ENCODE peak calls at places on chromosome X, in five cellular contexts. X, T, R, H and C are unnamed samples. For H3K27me3, the result is how much of the 10 kb centered on the place peaks cover.

GRCh38 chrX:101210630-101211029 is 9.0 kb upstream of the DRP2 start:
- DNase-seq in H (no peak), X (no peak), R (no peak), T (no peak), C (no peak)

GRCh38 chrX:49270249-49270921 is 792 bp downstream of the PPP1R3F start:
- DNase-seq in X (no peak), T (no peak), R (no peak), H (no peak), C (no peak)

GRCh38 chrX:42746606-42747005 is 31.4 kb downstream of the PPP1R2C start:
- DNase-seq in R (no peak), T (no peak), H (no peak), X (peak), C (no peak)

GRCh38 chrX:41781500-41781899 is 57.5 kb downstream of the GPR82 start:
- DNase-seq in T (no peak), X (peak), R (no peak), H (peak), C (peak)

GRCh38 chrX:28312965-28313364 is 274.3 kb upstream of the IL1RAPL1 start:
- DNase-seq in T (no peak), R (no peak), H (no peak), X (peak), C (no peak)

GRCh38 chrX:74382613-74383012 is 38.7 kb upstream of the SLC16A2 start:
- DNase-seq in X (peak), R (peak), T (peak), H (peak), C (peak)

GRCh38 chrX:146934256-146934655 is 119.7 kb upstream of the CXorf51A start:
- DNase-seq in R (no peak), T (no peak), X (no peak), H (no peak), C (no peak)

GRCh38 chrX:137929951-137930350 is 364.0 kb downstream of the ZIC3 start:
- DNase-seq in T (no peak), R (no peak), X (no peak), H (no peak), C (no peak)

GRCh38 chrX:73944582-73944947 is 359.4 kb upstream of the ZCCHC13 start:
- DNase-seq in X (peak), R (no peak), T (no peak), H (peak), C (no peak)

GRCh38 chrX:42546800-42547199 is 231.2 kb downstream of the PPP1R2C start:
- DNase-seq in H (no peak), R (no peak), T (no peak), X (no peak), C (no peak)

GRCh38 chrX:103608305-103608963 is 671 bp downstream of the TCEAL3 start:
- DNase-seq in X (no peak), R (peak), H (no peak), T (no peak), C (no peak)

GRCh38 chrX:75648803-75649588 is 126.2 kb upstream of the ZDHHC15 start:
- DNase-seq in H (no peak), X (no peak), T (no peak), R (no peak), C (no peak)

GRCh38 chrX:46628406-46629371 is 55.1 kb downstream of the CHST7 start:
- DNase-seq in T (peak), R (peak), H (no peak), X (peak), C (no peak)

GRCh38 chrX:116409224-116409623 is 27.2 kb upstream of the SLC6A14 start:
- DNase-seq in T (no peak), X (no peak), H (no peak), R (no peak), C (no peak)

GRCh38 chrX:116417214-116417613 is 19.2 kb upstream of the SLC6A14 start:
- DNase-seq in T (no peak), R (no peak), H (no peak), X (no peak), C (no peak)

GRCh38 chrX:116417968-116418367 is 18.4 kb upstream of the SLC6A14 start:
- DNase-seq in H (no peak), R (no peak), T (no peak), X (no peak), C (no peak)

DNA sequence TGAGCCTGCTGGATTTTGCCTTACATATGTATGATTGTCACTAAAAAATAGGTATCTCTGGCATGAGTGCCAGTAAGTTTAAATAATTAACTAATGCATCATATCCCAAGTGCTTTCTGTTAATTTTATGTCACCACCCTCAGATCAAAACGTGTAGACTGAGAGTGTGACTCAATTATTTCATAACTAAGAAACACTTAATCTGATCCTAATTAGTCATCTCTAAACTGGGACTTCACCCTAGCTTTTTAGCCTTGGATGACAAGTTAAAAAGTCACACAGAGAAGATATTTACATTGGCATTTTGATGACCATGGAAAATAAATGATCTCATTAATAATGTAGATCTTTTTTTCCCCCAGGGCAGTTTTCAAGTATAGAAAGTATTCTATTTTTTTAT is 23.1 kb upstream of the SLC6A14 start:
- DNase-seq in X (no peak), T (no peak), H (no peak), R (no peak), C (no peak)
- H3K27me3 ChIP-seq in X (under half), T (under half), H (under half), R (under half), C (under half)

DNA sequence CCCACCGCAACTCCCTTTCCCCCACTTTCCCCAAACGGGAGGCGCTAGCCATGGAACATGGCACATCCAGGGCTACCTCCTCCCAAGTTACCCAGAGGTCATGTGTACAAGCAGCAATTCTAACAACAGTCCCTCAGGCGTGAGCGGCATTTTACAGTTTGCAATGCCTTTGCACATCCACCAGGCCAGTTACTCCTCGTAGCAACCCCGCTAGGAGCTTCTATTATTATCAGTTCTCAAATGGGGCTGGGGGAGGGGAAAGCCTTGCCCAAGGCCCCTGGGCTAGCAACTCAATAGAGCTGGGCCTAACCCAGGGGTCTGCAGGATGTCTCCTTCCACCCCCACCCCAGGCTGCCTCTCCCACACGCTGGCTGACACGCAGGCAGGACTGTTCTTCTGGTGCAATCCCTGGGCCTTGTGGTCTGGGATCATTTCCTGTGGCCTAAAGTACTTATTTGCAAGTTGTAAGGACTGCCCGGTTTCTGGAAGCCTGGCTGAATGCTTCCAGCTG is 27.8 kb downstream of the PJA1 start:
- DNase-seq in H (peak), R (peak), X (peak), T (no peak), C (no peak)
- H3K4me3 ChIP-seq in H (no peak), R (peak), X (no peak), T (no peak), C (no peak)

DNA sequence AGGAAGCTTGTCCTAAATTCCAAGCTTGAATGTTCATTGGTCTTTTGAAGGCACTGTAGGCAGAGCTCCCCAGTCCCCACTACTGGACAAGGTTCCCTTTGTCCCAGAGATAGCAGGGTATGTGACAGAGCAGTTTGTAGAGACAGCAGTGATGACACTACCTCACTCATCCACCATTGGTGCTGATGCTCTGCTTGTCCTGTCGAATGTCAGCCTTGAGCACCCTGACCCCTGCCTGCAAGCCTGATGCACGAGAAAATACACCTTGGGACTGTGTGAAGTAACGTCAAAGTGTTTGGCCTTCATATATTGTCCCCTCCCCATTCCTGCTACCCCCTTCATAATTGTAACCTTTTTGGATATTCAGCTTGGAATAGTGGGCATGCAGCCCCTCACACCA is 188.9 kb upstream of the EOLA2 start:
- DNase-seq in R (no peak), X (no peak), H (peak), T (no peak), C (no peak)
- H3K27ac ChIP-seq in R (no peak), X (no peak), H (no peak), T (no peak), C (no peak)

GRCh38 chrX:12767856-12768255 is 23.4 kb upstream of the PRPS2 start:
- DNase-seq in X (no peak), H (no peak), R (no peak), T (no peak), C (no peak)
- H3K27me3 ChIP-seq in X (under half), H (under half), R (under half), T (under half), C (under half)

DNA sequence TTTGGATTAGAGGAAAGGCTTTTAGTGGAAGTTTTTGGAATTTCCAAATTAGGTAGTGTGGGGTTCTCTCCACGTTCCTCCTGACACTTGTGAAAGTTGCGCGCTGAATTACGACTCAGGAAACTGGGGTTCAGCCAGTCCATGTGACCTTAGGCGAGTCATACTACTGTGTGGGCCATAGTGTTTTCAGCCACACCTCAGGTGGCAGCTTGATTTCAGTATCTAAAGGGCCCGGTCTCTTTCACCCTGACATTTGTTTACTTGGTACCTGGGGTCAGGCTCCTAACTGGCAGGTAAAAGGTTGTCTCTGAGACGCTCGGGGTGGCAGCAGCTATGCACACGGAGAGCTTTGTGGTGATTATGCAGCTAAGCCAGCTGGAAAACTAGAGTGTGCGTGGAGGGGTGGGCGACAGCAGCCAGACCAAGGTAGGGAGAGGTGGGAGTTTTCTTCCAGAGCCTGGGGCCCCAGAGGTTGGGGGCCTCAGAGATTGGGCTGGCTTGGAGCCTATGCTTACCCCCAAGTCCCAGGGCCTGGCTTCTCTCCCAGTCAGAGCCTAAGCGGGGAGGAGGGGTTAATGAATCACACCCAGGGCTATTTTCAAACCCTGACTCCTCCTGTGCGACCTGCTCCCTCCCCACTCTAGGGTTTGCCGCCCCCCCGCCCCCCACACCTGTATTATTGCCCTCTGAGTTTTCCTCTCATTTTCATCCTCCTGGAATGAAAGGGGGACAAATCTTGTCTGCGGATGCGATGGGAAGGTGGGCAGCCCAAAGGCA is 47.2 kb downstream of the STARD8 start:
- DNase-seq in T (no peak), H (no peak), R (no peak), X (no peak), C (no peak)
- H3K4me3 ChIP-seq in T (peak), H (no peak), R (no peak), X (peak), C (no peak)

DNA sequence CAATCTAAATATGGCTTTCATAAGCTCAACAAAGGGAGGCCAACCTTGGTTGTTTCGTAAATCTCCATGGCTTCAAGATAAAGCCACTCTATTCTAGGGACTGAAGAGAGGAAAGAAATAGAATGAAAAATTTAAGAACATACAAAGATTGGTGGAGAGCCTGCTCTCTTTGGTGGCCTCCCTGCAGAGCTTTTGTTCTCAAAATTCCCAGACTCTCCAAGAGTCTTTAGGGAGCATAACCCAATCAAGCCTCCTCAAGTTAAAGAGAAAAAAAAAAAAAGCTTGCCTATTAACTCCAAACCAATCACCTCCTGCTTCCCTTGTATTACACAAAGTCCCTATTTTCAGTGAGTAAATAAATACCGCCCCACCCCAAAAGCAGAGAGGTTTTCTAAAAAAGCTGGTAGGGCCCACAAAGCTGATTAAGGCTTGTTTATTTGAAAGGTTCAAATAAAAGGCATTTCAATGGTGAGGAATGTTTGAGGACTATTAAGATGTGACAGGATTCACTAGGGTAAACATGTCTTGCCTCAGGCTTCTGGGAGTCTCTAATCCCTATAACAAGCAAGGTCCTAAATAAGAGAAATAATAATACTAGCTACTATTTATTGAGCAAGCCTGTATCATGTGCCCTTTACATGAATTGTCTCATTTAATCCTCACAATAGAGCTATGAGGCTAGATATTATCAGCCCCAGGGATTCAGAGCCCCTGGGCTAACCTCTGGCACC is 71.6 kb downstream of the GPC3 start:
- DNase-seq in X (no peak), T (no peak), H (peak), R (no peak), C (no peak)
- H3K27ac ChIP-seq in X (no peak), T (no peak), H (no peak), R (no peak), C (no peak)

DNA sequence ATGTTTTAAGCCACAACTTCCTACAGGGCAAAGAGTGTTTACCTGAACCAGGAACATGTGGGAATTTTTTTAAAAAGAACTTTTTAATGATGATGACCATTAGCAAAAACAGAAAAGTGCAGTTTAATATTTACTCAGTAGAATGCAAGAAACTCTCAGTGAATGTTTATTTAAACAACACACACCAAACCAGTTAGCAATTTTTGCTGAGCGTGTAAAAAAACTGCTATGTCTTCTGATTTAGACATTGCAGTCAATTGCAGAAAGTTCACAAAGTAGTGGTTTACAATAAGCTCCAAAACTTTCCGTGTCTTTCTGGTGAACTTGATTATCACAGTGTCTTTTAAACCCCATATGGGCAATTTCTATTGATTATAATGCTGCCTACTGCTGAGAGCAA is 273.7 kb upstream of the DIAPH2 start:
- DNase-seq in H (no peak), R (no peak), X (no peak), T (no peak), C (no peak)
- H3K27me3 ChIP-seq in H (under half), R (under half), X (under half), T (under half), C (under half)

DNA sequence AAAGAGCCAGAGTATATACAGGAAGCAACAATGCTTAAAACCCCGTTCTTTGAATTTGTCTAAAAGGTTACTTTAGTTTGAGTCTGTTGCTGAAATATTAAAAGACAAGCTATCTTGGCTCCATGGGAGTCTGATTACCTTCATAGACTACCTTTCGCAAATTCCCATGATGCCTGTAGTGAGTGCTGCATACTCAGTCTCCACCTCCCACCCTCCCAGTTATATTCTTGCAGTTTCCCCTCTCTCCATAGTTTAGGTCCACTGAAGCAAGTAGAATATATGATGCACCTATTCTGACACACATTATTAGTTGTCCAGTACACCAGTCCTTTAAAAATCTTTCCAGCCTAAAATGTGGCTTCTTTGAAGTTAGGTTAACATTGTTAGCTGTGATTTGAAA is 2.4 kb downstream of the CNKSR2 start:
- DNase-seq in R (no peak), H (no peak), T (no peak), X (no peak), C (no peak)
- H3K4me3 ChIP-seq in R (no peak), H (no peak), T (no peak), X (no peak), C (no peak)

GRCh38 chrX:119640621-119641020 is 34.4 kb upstream of the NKRF start:
- DNase-seq in X (no peak), T (no peak), H (no peak), R (no peak), C (no peak)
- H3K27ac ChIP-seq in X (no peak), T (no peak), H (no peak), R (no peak), C (no peak)

GRCh38 chrX:133232331-133232730 is 14.2 kb upstream of the TFDP3 start:
- DNase-seq in X (no peak), T (no peak), H (no peak), R (no peak), C (no peak)

GRCh38 chrX:133229361-133229760 is 11.2 kb upstream of the TFDP3 start:
- DNase-seq in R (no peak), T (no peak), H (no peak), X (peak), C (no peak)
- H3K27me3 ChIP-seq in R (under half), T (under half), H (under half), X (under half), C (under half)